ENCODE peak calls at places on chromosomes 3 and 15, in eight cellular contexts. N is astrocyte of the cerebellum, P is hepatocyte, F is transverse colon, M is AG04450, L is lower leg skin, B is choroid plexus epithelial cell, H is cardiac fibroblast. W is an unnamed sample.

GRCh38 chr3:105367406-105368213 is 901 bp downstream of the ALCAM start:
- DNase-seq in P (peak; percentile 84), B (peak; percentile 75), N (no peak), M (no peak), H (peak; percentile 83), F (peak; percentile 84), L (peak; percentile 59), W (no peak)

GRCh38 chr15:62582580-62582979 is 417.5 kb upstream of the C2CD4B start:
- DNase-seq in N (no peak), B (no peak), L (no peak), P (no peak), M (no peak), F (no peak), H (no peak), W (no peak)

GRCh38 chr15:93118904-93119303 is 29.9 kb upstream of the RGMA start:
- DNase-seq in P (no peak), M (no peak), B (no peak), H (no peak), L (no peak), F (no peak), N (no peak), W (no peak)

GRCh38 chr3:105458518-105459215 is 92.0 kb downstream of the ALCAM start:
- DNase-seq in F (no peak), H (peak; percentile 81), L (no peak), N (peak; percentile 45), M (no peak), B (no peak), P (no peak), W (no peak)

GRCh38 chr3:161221881-161222600 is 930 bp downstream of the NMD3 start:
- DNase-seq in M (no peak), L (no peak), H (peak; percentile 51), F (peak; percentile 21), P (peak; percentile 42), B (peak; percentile 48), N (no peak), W (no peak)

GRCh38 chr15:85950101-85950500 is 129.6 kb upstream of the AGBL1 start:
- DNase-seq in F (no peak), L (no peak), B (no peak), N (no peak), M (no peak), H (no peak), P (no peak), W (no peak)

GRCh38 chr15:48564690-48565089 is 80.8 kb downstream of the FBN1 start:
- DNase-seq in N (no peak), P (no peak), L (no peak), M (no peak), H (no peak), B (no peak), F (no peak), W (no peak)

GRCh38 chr15:58761010-58761388 is 10.1 kb upstream of the MINDY2 start:
- DNase-seq in B (no peak), N (no peak), M (no peak), F (no peak), P (no peak), H (no peak), L (no peak), W (no peak)

GRCh38 chr3:17910922-17911321 is 168.5 kb upstream of the TBC1D5 start:
- DNase-seq in M (no peak), N (no peak), P (no peak), L (no peak), F (no peak), H (no peak), B (no peak), W (no peak)

GRCh38 chr3:46062679-46063078 is 35.4 kb upstream of the XCR1 start:
- DNase-seq in M (no peak), H (no peak), N (no peak), P (no peak), F (no peak), B (peak; percentile 8), L (no peak), W (no peak)

GRCh38 chr15:34773916-34774315 is 19.1 kb upstream of the GJD2 start:
- DNase-seq in H (no peak), M (no peak), F (no peak), N (no peak), P (no peak), B (no peak), L (no peak), W (no peak)

GRCh38 chr15:82306791-82307713 is 42.2 kb downstream of the GOLGA6L10 start:
- DNase-seq in L (no peak), M (no peak), B (no peak), H (no peak), F (no peak), N (no peak), P (no peak), W (no peak)

GRCh38 chr3:141360888-141361598 is 7.3 kb upstream of the ZBTB38 start:
- DNase-seq in N (peak; percentile 80), L (no peak), P (peak; percentile 84), M (no peak), B (peak; percentile 94), F (no peak), H (peak; percentile 93), W (peak; percentile 71)

GRCh38 chr15:57437564-57437963 is 61.3 kb downstream of the CGNL1 start:
- DNase-seq in H (no peak), F (no peak), B (no peak), N (no peak), M (no peak), P (no peak), L (no peak), W (no peak)

GRCh38 chr15:57439128-57440030 is 63.1 kb downstream of the CGNL1 start:
- DNase-seq in H (no peak), B (no peak), M (no peak), F (no peak), L (no peak), N (peak; percentile 36), P (no peak), W (no peak)

GRCh38 chr15:57436961-57437360 is 60.7 kb downstream of the CGNL1 start:
- DNase-seq in F (no peak), B (no peak), N (no peak), M (no peak), P (no peak), L (no peak), H (no peak), W (no peak)

GRCh38 chr15:57438166-57438565 is 61.9 kb downstream of the CGNL1 start:
- DNase-seq in L (no peak), F (no peak), N (no peak), H (no peak), P (no peak), M (no peak), B (no peak), W (no peak)

GRCh38 chr15:57436166-57436565 is 59.9 kb downstream of the CGNL1 start:
- DNase-seq in L (no peak), H (no peak), B (no peak), N (no peak), F (no peak), P (no peak), M (no peak), W (no peak)
- H3K4me3 ChIP-seq in L (no peak overlapping the region), H (no peak overlapping the region), B (no peak overlapping the region), N (no peak overlapping the region), F (no peak overlapping the region), P (no peak overlapping the region), M (no peak overlapping the region), W (no peak overlapping the region)

GRCh38 chr15:72117698-72118399 is at the start of gene MYO9A:
- DNase-seq in N (peak; percentile 97), M (peak; percentile 96), L (peak; percentile 97), F (peak; percentile 99), B (peak; percentile 99), P (peak; percentile 99), H (peak; percentile 99), W (peak; percentile 94)
- TF ChIP-seq CTCF in N (no peak), M (no peak), L (no peak), F (no peak), B (no peak), P (no peak), H (no peak), W (no peak)

GRCh38 chr3:27325419-27325818 is 43.8 kb downstream of the NEK10 start:
- DNase-seq in B (peak; percentile 8), M (no peak), F (no peak), L (no peak), P (no peak), H (no peak), N (no peak), W (no peak)

GRCh38 chr3:27323087-27323570 is 46.1 kb downstream of the NEK10 start:
- DNase-seq in N (no peak), L (no peak), F (no peak), M (no peak), B (no peak), H (no peak), P (no peak), W (no peak)

GRCh38 chr3:27326949-27327582 is 42.1 kb downstream of the NEK10 start:
- DNase-seq in N (no peak), F (no peak), H (no peak), B (no peak), P (no peak), M (no peak), L (no peak), W (no peak)

GRCh38 chr3:27324695-27325094 is 44.5 kb downstream of the NEK10 start:
- DNase-seq in L (no peak), H (no peak), N (no peak), B (peak; percentile 15), F (no peak), M (no peak), P (no peak), W (no peak)

DNA sequence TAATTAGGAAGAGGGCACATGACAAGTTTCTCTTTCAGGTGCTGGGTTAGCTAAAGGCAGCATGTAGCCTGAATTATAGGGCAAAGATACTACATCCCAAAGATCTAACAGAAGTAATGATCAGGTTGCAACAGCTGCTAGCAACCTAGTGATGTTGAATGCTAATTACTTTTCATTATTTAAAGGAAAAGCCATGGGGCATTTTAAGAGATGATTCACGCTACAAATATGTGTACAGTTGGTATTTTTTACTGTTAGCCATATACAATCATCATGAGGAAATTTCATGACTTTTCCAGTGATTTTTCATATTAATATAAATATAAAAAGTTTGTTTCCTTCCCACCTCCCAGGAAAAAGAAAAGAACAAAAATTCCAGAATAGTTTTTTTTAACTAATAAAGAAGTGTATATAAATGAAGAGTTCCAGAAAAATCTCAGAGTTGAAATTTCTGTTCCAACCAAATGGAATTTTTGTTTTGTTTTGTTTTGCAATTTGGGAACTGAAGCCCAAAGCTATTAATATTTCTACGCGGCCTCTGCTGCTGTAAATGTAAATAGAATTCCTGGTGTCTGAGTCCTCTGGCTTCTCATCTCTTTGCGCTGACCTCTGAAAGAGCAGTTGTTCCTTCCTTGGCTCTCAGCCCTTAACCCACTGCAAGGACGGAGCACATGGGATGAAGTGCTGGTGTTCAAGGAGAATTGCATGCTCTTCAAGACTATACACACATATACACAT is 42.8 kb downstream of the NEK10 start:
- DNase-seq in P (peak; percentile 23), B (peak; percentile 97), N (peak; percentile 86), H (peak; percentile 87), L (no peak), M (peak; percentile 96), F (peak; percentile 25), W (peak; percentile 77)
- H3K4me3 ChIP-seq in P (no peak overlapping the region), B (no peak overlapping the region), N (no peak overlapping the region), H (no peak overlapping the region), L (no peak overlapping the region), M (no peak overlapping the region), F (no peak overlapping the region), W (no peak overlapping the region)

DNA sequence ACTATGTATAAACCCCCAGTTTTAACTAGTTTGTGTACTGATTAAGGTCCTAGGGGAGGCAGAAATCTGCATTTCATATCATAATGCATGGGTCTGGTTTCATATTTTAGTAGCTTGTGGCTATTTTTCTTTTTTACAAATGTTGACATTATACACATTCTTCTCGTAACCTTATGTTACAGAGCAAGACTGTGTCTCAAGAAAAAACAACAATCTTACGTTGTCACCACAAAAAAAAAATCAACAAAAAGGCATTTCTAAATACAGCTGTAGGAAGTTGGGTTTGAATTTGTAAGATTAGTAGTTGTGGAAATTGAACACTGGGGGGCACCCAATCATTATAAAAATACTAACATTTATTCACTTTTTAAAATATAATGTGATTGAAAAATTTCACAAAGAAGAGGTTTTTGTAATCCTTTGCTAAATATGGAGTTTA is 17.9 kb downstream of the SERP1 start:
- DNase-seq in H (peak; percentile 70), N (no peak), L (no peak), F (no peak), B (peak; percentile 78), P (no peak), M (no peak), W (no peak)
- TF ChIP-seq CTCF in H (peak; percentile 26), N (no peak), L (no peak), F (peak; percentile 6), B (peak; percentile 41), P (peak; percentile 47), M (peak; percentile 41), W (peak; percentile 28)